ENCODE peak calls at places on chromosomes 12 and 14, in four cellular contexts. One of them, this sample, is unnamed.

GRCh38 chr14:73776194-73776537 is 62.0 kb upstream of the PNMA1 start:
- DNase-seq in omental fat pad: no peak
- DNase-seq in CD8-positive, alpha-beta T cell: no peak
- DNase-seq in mesothelial cell of epicardium: no peak
- DNase-seq in this sample: no peak

GRCh38 chr12:991350-992278 is 591 bp downstream of the ERC1 start:
- DNase-seq in CD8-positive, alpha-beta T cell: peak
- DNase-seq in mesothelial cell of epicardium: peak
- DNase-seq in omental fat pad: no peak
- DNase-seq in this sample: no peak

GRCh38 chr14:77040995-77041744 is 12.7 kb upstream of the IRF2BPL start:
- DNase-seq in CD8-positive, alpha-beta T cell: peak
- DNase-seq in mesothelial cell of epicardium: no peak
- DNase-seq in omental fat pad: no peak
- DNase-seq in this sample: no peak

GRCh38 chr14:31752867-31753661 is 191.9 kb downstream of the NUBPL start:
- DNase-seq in CD8-positive, alpha-beta T cell: no peak
- DNase-seq in mesothelial cell of epicardium: no peak
- DNase-seq in omental fat pad: no peak
- DNase-seq in this sample: no peak

GRCh38 chr12:93336344-93336743 is 41.4 kb upstream of the NUDT4 start:
- DNase-seq in omental fat pad: no peak
- DNase-seq in CD8-positive, alpha-beta T cell: no peak
- DNase-seq in mesothelial cell of epicardium: no peak
- DNase-seq in this sample: no peak

GRCh38 chr12:50061946-50062725 is 4.7 kb downstream of the ASIC1 start:
- DNase-seq in CD8-positive, alpha-beta T cell: no peak
- DNase-seq in mesothelial cell of epicardium: no peak
- DNase-seq in omental fat pad: no peak
- DNase-seq in this sample: no peak

GRCh38 chr14:60355768-60356167 is 106.7 kb downstream of the PPM1A start:
- DNase-seq in CD8-positive, alpha-beta T cell: no peak
- DNase-seq in omental fat pad: no peak
- DNase-seq in mesothelial cell of epicardium: no peak
- DNase-seq in this sample: no peak

GRCh38 chr12:113325938-113326337 is 9.0 kb downstream of the SLC8B1 start:
- DNase-seq in mesothelial cell of epicardium: no peak
- DNase-seq in CD8-positive, alpha-beta T cell: no peak
- DNase-seq in omental fat pad: no peak
- DNase-seq in this sample: no peak

GRCh38 chr12:128918481-128918880 is 65.2 kb downstream of the GLT1D1 start:
- DNase-seq in omental fat pad: no peak
- DNase-seq in mesothelial cell of epicardium: no peak
- DNase-seq in CD8-positive, alpha-beta T cell: no peak
- DNase-seq in this sample: no peak

GRCh38 chr14:32010561-32011188 is 66.4 kb upstream of the ARHGAP5 start:
- DNase-seq in mesothelial cell of epicardium: no peak
- DNase-seq in omental fat pad: no peak
- DNase-seq in CD8-positive, alpha-beta T cell: no peak
- DNase-seq in this sample: no peak

GRCh38 chr12:121794532-121795028 is 1.1 kb upstream of the RHOF start:
- DNase-seq in CD8-positive, alpha-beta T cell: no peak
- DNase-seq in mesothelial cell of epicardium: no peak
- DNase-seq in omental fat pad: no peak
- DNase-seq in this sample: no peak

GRCh38 chr14:92589213-92589852 is 75.8 kb downstream of the RIN3 start:
- DNase-seq in CD8-positive, alpha-beta T cell: no peak
- DNase-seq in omental fat pad: no peak
- DNase-seq in mesothelial cell of epicardium: no peak
- DNase-seq in this sample: no peak

GRCh38 chr14:67240168-67240932 is 885 bp upstream of the PALS1 start:
- DNase-seq in omental fat pad: no peak
- DNase-seq in CD8-positive, alpha-beta T cell: peak
- DNase-seq in mesothelial cell of epicardium: no peak
- DNase-seq in this sample: no peak

GRCh38 chr14:64715628-64716412 is 11.6 kb downstream of the PLEKHG3 start:
- DNase-seq in CD8-positive, alpha-beta T cell: no peak
- DNase-seq in omental fat pad: no peak
- DNase-seq in mesothelial cell of epicardium: no peak
- DNase-seq in this sample: no peak

GRCh38 chr14:53968756-53969155 is 12.1 kb upstream of the BMP4 start:
- DNase-seq in omental fat pad: no peak
- DNase-seq in CD8-positive, alpha-beta T cell: no peak
- DNase-seq in mesothelial cell of epicardium: no peak
- DNase-seq in this sample: no peak

GRCh38 chr14:28609228-28609828 is 157.3 kb upstream of the FOXG1 start:
- DNase-seq in CD8-positive, alpha-beta T cell: no peak
- DNase-seq in mesothelial cell of epicardium: no peak
- DNase-seq in omental fat pad: peak
- DNase-seq in this sample: no peak

GRCh38 chr14:75322746-75323145 is 44.1 kb downstream of the FOS start:
- DNase-seq in mesothelial cell of epicardium: no peak
- DNase-seq in omental fat pad: no peak
- DNase-seq in CD8-positive, alpha-beta T cell: no peak
- DNase-seq in this sample: no peak

GRCh38 chr14:75315143-75315542 is 36.5 kb downstream of the FOS start:
- DNase-seq in omental fat pad: no peak
- DNase-seq in mesothelial cell of epicardium: no peak
- DNase-seq in CD8-positive, alpha-beta T cell: no peak
- DNase-seq in this sample: no peak

GRCh38 chr14:75317148-75317547 is 38.5 kb downstream of the FOS start:
- DNase-seq in mesothelial cell of epicardium: no peak
- DNase-seq in CD8-positive, alpha-beta T cell: no peak
- DNase-seq in omental fat pad: no peak
- DNase-seq in this sample: no peak

GRCh38 chr14:75318353-75318752 is 39.7 kb downstream of the FOS start:
- DNase-seq in CD8-positive, alpha-beta T cell: no peak
- DNase-seq in mesothelial cell of epicardium: no peak
- DNase-seq in omental fat pad: no peak
- DNase-seq in this sample: no peak

GRCh38 chr14:75319021-75319420 is 40.4 kb downstream of the FOS start:
- DNase-seq in mesothelial cell of epicardium: no peak
- DNase-seq in omental fat pad: no peak
- DNase-seq in CD8-positive, alpha-beta T cell: no peak
- DNase-seq in this sample: no peak
- TF ChIP-seq CTCF in mesothelial cell of epicardium: no peak
- TF ChIP-seq CTCF in omental fat pad: no peak
- TF ChIP-seq CTCF in CD8-positive, alpha-beta T cell: no peak
- TF ChIP-seq CTCF in this sample: no peak

GRCh38 chr12:14618990-14619389 is 51.3 kb upstream of the PLBD1 start:
- DNase-seq in CD8-positive, alpha-beta T cell: no peak
- DNase-seq in omental fat pad: no peak
- DNase-seq in mesothelial cell of epicardium: no peak
- DNase-seq in this sample: no peak
- TF ChIP-seq CTCF in CD8-positive, alpha-beta T cell: no peak
- TF ChIP-seq CTCF in omental fat pad: no peak
- TF ChIP-seq CTCF in mesothelial cell of epicardium: no peak
- TF ChIP-seq CTCF in this sample: peak

GRCh38 chr14:35534130-35534883 is at the start of gene INSM2:
- DNase-seq in omental fat pad: no peak
- DNase-seq in mesothelial cell of epicardium: no peak
- DNase-seq in CD8-positive, alpha-beta T cell: no peak
- DNase-seq in this sample: peak
- TF ChIP-seq CTCF in omental fat pad: no peak
- TF ChIP-seq CTCF in mesothelial cell of epicardium: no peak
- TF ChIP-seq CTCF in CD8-positive, alpha-beta T cell: no peak
- TF ChIP-seq CTCF in this sample: peak

GRCh38 chr12:108302471-108303311 is 36.4 kb downstream of the CMKLR1 start:
- DNase-seq in CD8-positive, alpha-beta T cell: no peak
- DNase-seq in mesothelial cell of epicardium: no peak
- DNase-seq in omental fat pad: no peak
- DNase-seq in this sample: no peak
- TF ChIP-seq CTCF in CD8-positive, alpha-beta T cell: no peak
- TF ChIP-seq CTCF in mesothelial cell of epicardium: no peak
- TF ChIP-seq CTCF in omental fat pad: no peak
- TF ChIP-seq CTCF in this sample: no peak

GRCh38 chr12:67648306-67649164 is at the start of gene DYRK2:
- DNase-seq in omental fat pad: peak
- DNase-seq in mesothelial cell of epicardium: peak
- DNase-seq in CD8-positive, alpha-beta T cell: peak
- DNase-seq in this sample: peak
- TF ChIP-seq CTCF in omental fat pad: no peak
- TF ChIP-seq CTCF in mesothelial cell of epicardium: no peak
- TF ChIP-seq CTCF in CD8-positive, alpha-beta T cell: no peak
- TF ChIP-seq CTCF in this sample: peak

GRCh38 chr12:29609431-29610215 is 112.1 kb upstream of the OVCH1 start:
- DNase-seq in omental fat pad: no peak
- DNase-seq in mesothelial cell of epicardium: no peak
- DNase-seq in CD8-positive, alpha-beta T cell: no peak
- DNase-seq in this sample: no peak
- TF ChIP-seq CTCF in omental fat pad: no peak
- TF ChIP-seq CTCF in mesothelial cell of epicardium: no peak
- TF ChIP-seq CTCF in CD8-positive, alpha-beta T cell: no peak
- TF ChIP-seq CTCF in this sample: no peak

This sample was measured in type B pancreatic cell.